ENCODE peak calls at places on chromosomes 12 and 14, in eight cellular contexts. One of them, this sample, is unnamed.

GRCh38 chr14:77037886-77038511 is 9.5 kb upstream of the IRF2BPL start:
- DNase-seq in AG10803: no peak
- DNase-seq in GM23338: peak; percentile 43
- DNase-seq in neural crest cell: no peak
- DNase-seq in uterus: peak; percentile 68
- DNase-seq in cardiac fibroblast: peak; percentile 57
- DNase-seq in kidney epithelial cell: no peak
- DNase-seq in progenitor cell of endocrine pancreas: no peak
- DNase-seq in this sample: no peak

GRCh38 chr12:94222351-94222750 is 74.0 kb downstream of the PLXNC1 start:
- DNase-seq in AG10803: no peak
- DNase-seq in GM23338: no peak
- DNase-seq in neural crest cell: no peak
- DNase-seq in uterus: no peak
- DNase-seq in cardiac fibroblast: no peak
- DNase-seq in kidney epithelial cell: no peak
- DNase-seq in progenitor cell of endocrine pancreas: no peak
- DNase-seq in this sample: no peak

GRCh38 chr12:131065279-131065678 is 111.6 kb downstream of the ADGRD1 start:
- DNase-seq in AG10803: no peak
- DNase-seq in GM23338: no peak
- DNase-seq in neural crest cell: no peak
- DNase-seq in uterus: no peak
- DNase-seq in cardiac fibroblast: no peak
- DNase-seq in kidney epithelial cell: no peak
- DNase-seq in progenitor cell of endocrine pancreas: no peak
- DNase-seq in this sample: no peak

GRCh38 chr12:78914859-78915331 is 50.3 kb downstream of the SYT1 start:
- DNase-seq in AG10803: no peak
- DNase-seq in GM23338: peak; percentile 89
- DNase-seq in neural crest cell: no peak
- DNase-seq in uterus: no peak
- DNase-seq in cardiac fibroblast: no peak
- DNase-seq in kidney epithelial cell: peak; percentile 25
- DNase-seq in progenitor cell of endocrine pancreas: no peak
- DNase-seq in this sample: no peak

GRCh38 chr12:57143454-57143853 is 4.0 kb downstream of the LRP1-AS start:
- DNase-seq in AG10803: no peak
- DNase-seq in GM23338: no peak
- DNase-seq in neural crest cell: no peak
- DNase-seq in uterus: no peak
- DNase-seq in cardiac fibroblast: no peak
- DNase-seq in kidney epithelial cell: no peak
- DNase-seq in progenitor cell of endocrine pancreas: no peak
- DNase-seq in this sample: no peak

GRCh38 chr12:89827592-89827991 is 119.0 kb upstream of the ATP2B1 start:
- DNase-seq in AG10803: no peak
- DNase-seq in GM23338: no peak
- DNase-seq in neural crest cell: no peak
- DNase-seq in uterus: no peak
- DNase-seq in cardiac fibroblast: no peak
- DNase-seq in kidney epithelial cell: no peak
- DNase-seq in progenitor cell of endocrine pancreas: no peak
- DNase-seq in this sample: no peak

GRCh38 chr12:121992059-121992879 is 29.4 kb upstream of the BCL7A start:
- DNase-seq in AG10803: peak; percentile 97
- DNase-seq in GM23338: no peak
- DNase-seq in neural crest cell: no peak
- DNase-seq in uterus: no peak
- DNase-seq in cardiac fibroblast: peak; percentile 99
- DNase-seq in kidney epithelial cell: peak; percentile 95
- DNase-seq in progenitor cell of endocrine pancreas: no peak
- DNase-seq in this sample: no peak

GRCh38 chr12:11981174-11981733 is 89.5 kb upstream of the BCL2L14 start:
- DNase-seq in AG10803: peak; percentile 70
- DNase-seq in GM23338: no peak
- DNase-seq in neural crest cell: no peak
- DNase-seq in uterus: no peak
- DNase-seq in cardiac fibroblast: peak; percentile 50
- DNase-seq in kidney epithelial cell: no peak
- DNase-seq in progenitor cell of endocrine pancreas: no peak
- DNase-seq in this sample: no peak

GRCh38 chr12:54012631-54013398 is 4.0 kb downstream of the HOXC8 start:
- DNase-seq in AG10803: no peak
- DNase-seq in GM23338: no peak
- DNase-seq in neural crest cell: no peak
- DNase-seq in uterus: no peak
- DNase-seq in cardiac fibroblast: no peak
- DNase-seq in kidney epithelial cell: no peak
- DNase-seq in progenitor cell of endocrine pancreas: no peak
- DNase-seq in this sample: no peak

GRCh38 chr12:131283191-131283861 is 329.6 kb downstream of the ADGRD1 start:
- DNase-seq in AG10803: no peak
- DNase-seq in GM23338: no peak
- DNase-seq in neural crest cell: no peak
- DNase-seq in uterus: peak; percentile 2
- DNase-seq in cardiac fibroblast: no peak
- DNase-seq in kidney epithelial cell: no peak
- DNase-seq in progenitor cell of endocrine pancreas: no peak
- DNase-seq in this sample: no peak

GRCh38 chr14:61426048-61426447 is 104.7 kb downstream of the PRKCH start:
- DNase-seq in AG10803: no peak
- DNase-seq in GM23338: no peak
- DNase-seq in neural crest cell: no peak
- DNase-seq in uterus: no peak
- DNase-seq in cardiac fibroblast: no peak
- DNase-seq in kidney epithelial cell: no peak
- DNase-seq in progenitor cell of endocrine pancreas: no peak
- DNase-seq in this sample: no peak

GRCh38 chr12:3432176-3432742 is 58.7 kb upstream of the PRMT8 start:
- DNase-seq in AG10803: no peak
- DNase-seq in GM23338: peak; percentile 67
- DNase-seq in neural crest cell: no peak
- DNase-seq in uterus: no peak
- DNase-seq in cardiac fibroblast: no peak
- DNase-seq in kidney epithelial cell: no peak
- DNase-seq in progenitor cell of endocrine pancreas: no peak
- DNase-seq in this sample: no peak

GRCh38 chr12:123067654-123068053 is 83.2 kb downstream of the PITPNM2 start:
- DNase-seq in AG10803: no peak
- DNase-seq in GM23338: no peak
- DNase-seq in neural crest cell: no peak
- DNase-seq in uterus: no peak
- DNase-seq in cardiac fibroblast: no peak
- DNase-seq in kidney epithelial cell: no peak
- DNase-seq in progenitor cell of endocrine pancreas: no peak
- DNase-seq in this sample: no peak

GRCh38 chr12:99609455-99610181 is 37.9 kb upstream of the GARIN6 start:
- DNase-seq in AG10803: no peak
- DNase-seq in GM23338: peak; percentile 74
- DNase-seq in neural crest cell: no peak
- DNase-seq in uterus: no peak
- DNase-seq in cardiac fibroblast: no peak
- DNase-seq in kidney epithelial cell: no peak
- DNase-seq in progenitor cell of endocrine pancreas: no peak
- DNase-seq in this sample: no peak

GRCh38 chr12:57452181-57452936 is 2.7 kb upstream of the INHBE start:
- DNase-seq in AG10803: peak; percentile 87
- DNase-seq in GM23338: peak; percentile 27
- DNase-seq in neural crest cell: no peak
- DNase-seq in uterus: no peak
- DNase-seq in cardiac fibroblast: peak; percentile 91
- DNase-seq in kidney epithelial cell: no peak
- DNase-seq in progenitor cell of endocrine pancreas: no peak
- DNase-seq in this sample: no peak

GRCh38 chr12:87274594-87275245 is 754.5 kb downstream of the C12orf50 start:
- DNase-seq in AG10803: no peak
- DNase-seq in GM23338: peak; percentile 80
- DNase-seq in neural crest cell: no peak
- DNase-seq in uterus: no peak
- DNase-seq in cardiac fibroblast: peak; percentile 49
- DNase-seq in kidney epithelial cell: no peak
- DNase-seq in progenitor cell of endocrine pancreas: no peak
- DNase-seq in this sample: no peak

GRCh38 chr12:132429122-132429931 is 60.6 kb upstream of the FBRSL1 start:
- DNase-seq in AG10803: no peak
- DNase-seq in GM23338: peak; percentile 76
- DNase-seq in neural crest cell: no peak
- DNase-seq in uterus: no peak
- DNase-seq in cardiac fibroblast: no peak
- DNase-seq in kidney epithelial cell: no peak
- DNase-seq in progenitor cell of endocrine pancreas: no peak
- DNase-seq in this sample: no peak

GRCh38 chr12:112013601-112014402 is 576 bp downstream of the ERP29 start:
- DNase-seq in AG10803: peak; percentile 67
- DNase-seq in GM23338: peak; percentile 93
- DNase-seq in neural crest cell: peak; percentile 29
- DNase-seq in uterus: peak; percentile 51
- DNase-seq in cardiac fibroblast: peak; percentile 74
- DNase-seq in kidney epithelial cell: peak; percentile 49
- DNase-seq in progenitor cell of endocrine pancreas: peak; percentile 26
- DNase-seq in this sample: peak; percentile 55

GRCh38 chr12:99983721-99984258 is 946 bp downstream of the ANKS1B start:
- DNase-seq in AG10803: no peak
- DNase-seq in GM23338: no peak
- DNase-seq in neural crest cell: no peak
- DNase-seq in uterus: no peak
- DNase-seq in cardiac fibroblast: peak; percentile 1
- DNase-seq in kidney epithelial cell: no peak
- DNase-seq in progenitor cell of endocrine pancreas: no peak
- DNase-seq in this sample: no peak

GRCh38 chr12:62772556-62772955 is 162.4 kb downstream of the PPM1H start:
- DNase-seq in AG10803: peak; percentile 45
- DNase-seq in GM23338: no peak
- DNase-seq in neural crest cell: no peak
- DNase-seq in uterus: no peak
- DNase-seq in cardiac fibroblast: no peak
- DNase-seq in kidney epithelial cell: no peak
- DNase-seq in progenitor cell of endocrine pancreas: no peak
- DNase-seq in this sample: no peak

GRCh38 chr14:104574536-104574935 is 5.0 kb upstream of the C14orf180 start:
- DNase-seq in AG10803: no peak
- DNase-seq in GM23338: no peak
- DNase-seq in neural crest cell: no peak
- DNase-seq in uterus: no peak
- DNase-seq in cardiac fibroblast: no peak
- DNase-seq in kidney epithelial cell: no peak
- DNase-seq in progenitor cell of endocrine pancreas: no peak
- DNase-seq in this sample: no peak

DNA sequence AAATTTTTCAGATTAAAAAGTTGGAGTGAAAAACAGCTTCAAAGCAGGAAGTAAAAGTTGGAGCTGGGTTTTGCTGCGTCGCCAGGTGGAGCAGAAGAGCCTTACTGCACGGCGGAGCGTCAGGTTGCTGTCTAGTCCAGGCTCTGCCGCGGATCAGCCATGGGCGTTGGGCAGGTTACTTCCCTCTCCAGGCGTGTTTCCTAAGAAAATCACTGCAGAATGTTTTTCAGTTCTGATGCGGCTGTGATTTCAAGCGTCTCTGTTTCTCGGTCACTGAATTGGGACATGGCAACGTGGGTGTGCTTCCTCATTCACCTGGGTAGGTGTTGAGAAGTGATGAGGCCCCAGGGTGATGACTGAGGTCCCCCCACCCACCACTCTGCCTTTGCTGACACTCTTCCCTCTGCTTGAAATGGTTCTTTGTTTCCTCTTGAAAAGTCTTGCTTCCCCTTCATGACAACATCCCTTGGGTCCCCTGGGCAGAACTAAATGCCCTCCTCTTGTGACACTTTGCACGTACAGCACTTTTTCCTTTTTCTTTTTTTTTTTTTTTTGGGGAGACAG is 7.6 kb downstream of the EVL start:
- DNase-seq in AG10803: no peak
- DNase-seq in GM23338: peak; percentile 24
- DNase-seq in neural crest cell: no peak
- DNase-seq in uterus: no peak
- DNase-seq in cardiac fibroblast: no peak
- DNase-seq in kidney epithelial cell: no peak
- DNase-seq in progenitor cell of endocrine pancreas: no peak
- DNase-seq in this sample: no peak
- TF ChIP-seq CTCF in AG10803: no peak
- TF ChIP-seq CTCF in GM23338: no peak
- TF ChIP-seq CTCF in neural crest cell: no peak
- TF ChIP-seq CTCF in uterus: no peak
- TF ChIP-seq CTCF in cardiac fibroblast: no peak
- TF ChIP-seq CTCF in kidney epithelial cell: peak; percentile 45
- TF ChIP-seq CTCF in progenitor cell of endocrine pancreas: no peak
- TF ChIP-seq CTCF in this sample: no peak

GRCh38 chr14:49620182-49621113 is at the start of the genes MGAT2 and RPL36AL:
- DNase-seq in AG10803: peak; percentile 99
- DNase-seq in GM23338: peak; percentile 99
- DNase-seq in neural crest cell: peak; percentile 95
- DNase-seq in uterus: peak; percentile 98
- DNase-seq in cardiac fibroblast: peak; percentile 99
- DNase-seq in kidney epithelial cell: peak; percentile 91
- DNase-seq in progenitor cell of endocrine pancreas: peak; percentile 96
- DNase-seq in this sample: peak; percentile 98
- TF ChIP-seq CTCF in AG10803: peak; percentile 33
- TF ChIP-seq CTCF in GM23338: no peak
- TF ChIP-seq CTCF in neural crest cell: peak; percentile 51
- TF ChIP-seq CTCF in uterus: peak; percentile 24
- TF ChIP-seq CTCF in cardiac fibroblast: peak; percentile 41
- TF ChIP-seq CTCF in kidney epithelial cell: peak; percentile 41
- TF ChIP-seq CTCF in progenitor cell of endocrine pancreas: peak; percentile 41
- TF ChIP-seq CTCF in this sample: peak; percentile 23

DNA sequence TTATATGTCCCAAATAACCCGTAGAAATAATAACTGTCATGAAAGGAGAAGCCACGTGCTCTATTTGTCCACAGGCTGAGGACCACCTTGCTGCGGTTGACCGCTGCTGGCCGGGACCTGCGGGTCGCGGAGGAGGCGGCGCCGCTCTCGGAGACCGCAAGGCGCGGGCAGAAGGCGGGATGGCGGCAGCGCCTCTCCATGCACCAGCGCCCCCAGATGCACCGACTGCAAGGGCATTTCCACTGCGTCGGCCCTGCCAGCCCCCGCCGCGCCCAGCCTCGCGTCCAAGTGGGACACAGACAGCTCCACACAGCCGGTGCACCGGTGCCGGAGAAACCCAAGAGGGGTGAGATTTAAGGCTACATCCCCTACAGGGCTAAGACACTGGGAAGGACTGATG is 21.0 kb downstream of the RPGRIP1 start:
- DNase-seq in AG10803: no peak
- DNase-seq in GM23338: peak; percentile 78
- DNase-seq in neural crest cell: peak; percentile 34
- DNase-seq in uterus: no peak
- DNase-seq in cardiac fibroblast: no peak
- DNase-seq in kidney epithelial cell: no peak
- DNase-seq in progenitor cell of endocrine pancreas: peak; percentile 27
- DNase-seq in this sample: peak; percentile 25
- TF ChIP-seq CTCF in AG10803: no peak
- TF ChIP-seq CTCF in GM23338: peak; percentile 22
- TF ChIP-seq CTCF in neural crest cell: no peak
- TF ChIP-seq CTCF in uterus: no peak
- TF ChIP-seq CTCF in cardiac fibroblast: no peak
- TF ChIP-seq CTCF in kidney epithelial cell: no peak
- TF ChIP-seq CTCF in progenitor cell of endocrine pancreas: peak; percentile 19
- TF ChIP-seq CTCF in this sample: no peak

DNA sequence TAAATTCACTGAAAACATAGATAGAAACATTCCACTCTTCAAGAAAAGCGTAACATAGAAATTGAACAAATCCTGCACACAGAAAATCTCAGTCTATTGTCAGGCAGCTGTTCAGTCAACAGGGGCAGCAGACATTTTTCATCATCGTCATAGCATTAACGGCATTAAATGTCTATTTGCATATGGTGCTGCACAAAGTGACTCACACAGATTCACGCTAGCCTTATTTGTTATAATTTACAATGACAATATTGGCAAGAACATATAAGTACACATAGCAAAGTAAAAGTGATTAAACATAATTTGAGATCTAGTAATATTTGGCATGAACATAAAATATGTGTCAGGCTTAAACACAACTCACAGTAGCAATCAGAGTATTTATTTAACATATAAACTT is 95.7 kb downstream of the CEP128 start:
- DNase-seq in AG10803: no peak
- DNase-seq in GM23338: no peak
- DNase-seq in neural crest cell: no peak
- DNase-seq in uterus: no peak
- DNase-seq in cardiac fibroblast: no peak
- DNase-seq in kidney epithelial cell: no peak
- DNase-seq in progenitor cell of endocrine pancreas: no peak
- DNase-seq in this sample: no peak
- TF ChIP-seq CTCF in AG10803: no peak
- TF ChIP-seq CTCF in GM23338: no peak
- TF ChIP-seq CTCF in neural crest cell: no peak
- TF ChIP-seq CTCF in uterus: no peak
- TF ChIP-seq CTCF in cardiac fibroblast: no peak
- TF ChIP-seq CTCF in kidney epithelial cell: no peak
- TF ChIP-seq CTCF in progenitor cell of endocrine pancreas: no peak
- TF ChIP-seq CTCF in this sample: no peak

This sample was measured in mesothelial cell of epicardium.